ENCODE peak calls at places on chromosomes 2 and 18, in four cellular contexts. One of them, this sample, is unnamed.

GRCh38 chr2:159030674-159031380 is 62.4 kb downstream of the TANC1 start:
- DNase-seq in dorsolateral prefrontal cortex: no peak
- DNase-seq in K562: peak
- DNase-seq in GM23338: peak
- DNase-seq in this sample: peak

GRCh38 chr2:219460424-219460926 is 25.8 kb downstream of the SPEG start:
- DNase-seq in dorsolateral prefrontal cortex: no peak
- DNase-seq in K562: peak
- DNase-seq in GM23338: peak
- DNase-seq in this sample: peak

GRCh38 chr2:95281071-95281470 is 6.8 kb downstream of the PROM2 start:
- DNase-seq in dorsolateral prefrontal cortex: no peak
- DNase-seq in K562: no peak
- DNase-seq in GM23338: no peak
- DNase-seq in this sample: no peak

GRCh38 chr18:50928551-50928950 is 39.3 kb upstream of the ELAC1 start:
- DNase-seq in dorsolateral prefrontal cortex: no peak
- DNase-seq in K562: peak
- DNase-seq in GM23338: no peak
- DNase-seq in this sample: no peak

GRCh38 chr2:122209377-122209776 is 453.9 kb downstream of the TSN start:
- DNase-seq in dorsolateral prefrontal cortex: no peak
- DNase-seq in K562: no peak
- DNase-seq in GM23338: no peak
- DNase-seq in this sample: no peak

GRCh38 chr2:96698221-96698861 is 41.5 kb downstream of the LMAN2L start:
- DNase-seq in dorsolateral prefrontal cortex: no peak
- DNase-seq in K562: no peak
- DNase-seq in GM23338: no peak
- DNase-seq in this sample: no peak

GRCh38 chr2:27231921-27232320 is 14.8 kb downstream of the CAD start:
- DNase-seq in dorsolateral prefrontal cortex: no peak
- DNase-seq in K562: no peak
- DNase-seq in GM23338: no peak
- DNase-seq in this sample: no peak

GRCh38 chr2:19247186-19247585 is 111.2 kb downstream of the OSR1 start:
- DNase-seq in dorsolateral prefrontal cortex: no peak
- DNase-seq in K562: no peak
- DNase-seq in GM23338: no peak
- DNase-seq in this sample: no peak

GRCh38 chr18:10020176-10020575 is 106.4 kb downstream of the VAPA start:
- DNase-seq in dorsolateral prefrontal cortex: no peak
- DNase-seq in K562: no peak
- DNase-seq in GM23338: no peak
- DNase-seq in this sample: no peak

GRCh38 chr2:205864511-205864910 is 182.2 kb downstream of the NRP2 start:
- DNase-seq in dorsolateral prefrontal cortex: no peak
- DNase-seq in K562: no peak
- DNase-seq in GM23338: no peak
- DNase-seq in this sample: no peak

GRCh38 chr2:190679813-190680591 is 31.1 kb downstream of the NAB1 start:
- DNase-seq in dorsolateral prefrontal cortex: peak
- DNase-seq in K562: peak
- DNase-seq in GM23338: peak
- DNase-seq in this sample: peak

GRCh38 chr2:20071397-20072383 is 20.3 kb upstream of the LAPTM4A start:
- DNase-seq in dorsolateral prefrontal cortex: no peak
- DNase-seq in K562: no peak
- DNase-seq in GM23338: peak
- DNase-seq in this sample: peak

GRCh38 chr2:86519349-86519748 is 43.9 kb downstream of the CHMP3 start:
- DNase-seq in dorsolateral prefrontal cortex: no peak
- DNase-seq in K562: no peak
- DNase-seq in GM23338: no peak
- DNase-seq in this sample: no peak

GRCh38 chr2:127622561-127623387 is 23.2 kb upstream of the GPR17 start:
- DNase-seq in dorsolateral prefrontal cortex: peak
- DNase-seq in K562: no peak
- DNase-seq in GM23338: no peak
- DNase-seq in this sample: peak

GRCh38 chr18:56638232-56639093 is at the start of gene TXNL1:
- DNase-seq in dorsolateral prefrontal cortex: peak
- DNase-seq in K562: peak
- DNase-seq in GM23338: peak
- DNase-seq in this sample: peak

GRCh38 chr2:50732796-50733195 is 299.1 kb downstream of the NRXN1 start:
- DNase-seq in dorsolateral prefrontal cortex: no peak
- DNase-seq in K562: no peak
- DNase-seq in GM23338: no peak
- DNase-seq in this sample: no peak

GRCh38 chr2:159095813-159096212 is 127.4 kb downstream of the TANC1 start:
- DNase-seq in dorsolateral prefrontal cortex: no peak
- DNase-seq in K562: no peak
- DNase-seq in GM23338: no peak
- DNase-seq in this sample: no peak

GRCh38 chr2:63192169-63192888 is 141.7 kb downstream of the OTX1 start:
- DNase-seq in dorsolateral prefrontal cortex: no peak
- DNase-seq in K562: no peak
- DNase-seq in GM23338: no peak
- DNase-seq in this sample: no peak

GRCh38 chr18:59459352-59460059 is 100.4 kb upstream of the LMAN1 start:
- DNase-seq in dorsolateral prefrontal cortex: no peak
- DNase-seq in K562: peak
- DNase-seq in GM23338: peak
- DNase-seq in this sample: no peak

GRCh38 chr2:169345507-169346120 is 16.7 kb downstream of the LRP2 start:
- DNase-seq in dorsolateral prefrontal cortex: no peak
- DNase-seq in K562: no peak
- DNase-seq in GM23338: no peak
- DNase-seq in this sample: no peak
- H3K27ac ChIP-seq in dorsolateral prefrontal cortex: peak
- H3K27ac ChIP-seq in K562: no peak
- H3K27ac ChIP-seq in GM23338: no peak
- H3K27ac ChIP-seq in this sample: no peak

DNA sequence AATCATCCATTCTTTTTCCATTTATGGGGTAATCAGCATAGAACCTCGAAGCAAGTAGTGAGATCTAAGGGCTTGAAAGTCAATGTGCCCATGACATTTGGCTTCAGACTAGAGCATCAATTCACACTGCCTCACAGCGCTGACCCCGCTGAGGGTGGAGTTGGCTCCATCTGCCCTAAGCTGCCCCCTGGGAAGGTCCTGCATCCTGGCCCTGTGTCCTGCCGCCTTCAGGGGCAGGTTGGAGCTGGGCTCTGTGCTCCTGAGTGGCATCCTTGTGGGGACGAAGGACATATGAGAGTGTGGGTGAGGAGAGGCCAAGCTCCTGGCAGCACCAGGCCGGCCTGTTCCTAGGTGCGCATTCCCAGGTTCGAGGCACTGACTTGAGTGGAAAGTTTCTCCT is 249.4 kb downstream of the FHOD3 start:
- DNase-seq in dorsolateral prefrontal cortex: no peak
- DNase-seq in K562: no peak
- DNase-seq in GM23338: no peak
- DNase-seq in this sample: no peak
- H3K27ac ChIP-seq in dorsolateral prefrontal cortex: no peak
- H3K27ac ChIP-seq in K562: no peak
- H3K27ac ChIP-seq in GM23338: no peak
- H3K27ac ChIP-seq in this sample: peak

GRCh38 chr18:26057208-26057821 is 33.1 kb downstream of the SS18 start:
- DNase-seq in dorsolateral prefrontal cortex: peak
- DNase-seq in K562: no peak
- DNase-seq in GM23338: no peak
- DNase-seq in this sample: no peak
- H3K27ac ChIP-seq in dorsolateral prefrontal cortex: peak
- H3K27ac ChIP-seq in K562: no peak
- H3K27ac ChIP-seq in GM23338: no peak
- H3K27ac ChIP-seq in this sample: no peak

DNA sequence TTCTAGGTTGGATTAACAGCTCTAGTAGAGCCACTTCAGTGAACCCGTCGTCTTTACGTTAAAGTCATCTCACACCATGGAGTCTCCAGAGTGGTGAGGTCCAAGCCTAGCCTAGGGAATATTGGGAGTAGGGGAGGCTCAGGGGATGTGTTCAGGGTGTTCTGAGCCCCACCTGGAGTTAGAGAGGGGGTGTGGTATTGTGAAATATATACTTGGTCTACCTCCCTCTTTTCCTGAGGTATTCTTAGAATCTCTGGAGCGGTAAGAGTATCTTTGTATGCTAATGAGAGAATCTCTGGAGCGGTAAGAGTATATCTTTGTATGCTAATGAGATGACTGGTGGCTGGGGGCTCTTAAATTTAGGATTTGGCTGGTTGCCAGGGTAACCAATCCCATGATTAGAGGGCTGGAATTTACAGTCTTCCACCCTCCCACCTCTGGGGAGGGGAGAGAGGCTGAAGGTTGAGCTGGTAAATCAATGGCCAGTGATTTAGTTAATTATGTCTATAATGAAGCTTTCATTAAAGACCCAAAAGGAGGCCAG is 69.5 kb downstream of the INPP4A start:
- DNase-seq in dorsolateral prefrontal cortex: no peak
- DNase-seq in K562: no peak
- DNase-seq in GM23338: no peak
- DNase-seq in this sample: no peak
- H3K27ac ChIP-seq in dorsolateral prefrontal cortex: no peak
- H3K27ac ChIP-seq in K562: no peak
- H3K27ac ChIP-seq in GM23338: no peak
- H3K27ac ChIP-seq in this sample: no peak